ENCODE peak calls at places on chromosomes 4 and X, in seven cellular contexts. One of them, this sample, is unnamed.

GRCh38 chr4:36716874-36717273 is 435.5 kb downstream of the DTHD1 start:
- DNase-seq in activated naive CD8-positive, alpha-beta T cell treated with anti-CD3 and anti-CD28 coated beads, Interleukin-2, amount 50 U/mL, for 24 hours: no peak
- DNase-seq in activated B cell treated with CpG ODN at 0.5 μM for 24 hours: no peak
- DNase-seq in stimulated activated effector memory CD8-positive, alpha-beta T cell treated with anti-CD3 and anti-CD28 coated beads, Interleukin-12 subunit alpha, Interleukin-12 subunit beta, amount 100 ng/mL, for 72 hours: no peak
- DNase-seq in GM19239: no peak
- DNase-seq in AG04450: no peak
- DNase-seq in AG08395: no peak
- DNase-seq in this sample: no peak

GRCh38 chr4:67198757-67199156 is 346.5 kb downstream of the CENPC start:
- DNase-seq in activated naive CD8-positive, alpha-beta T cell treated with anti-CD3 and anti-CD28 coated beads, Interleukin-2, amount 50 U/mL, for 24 hours: no peak
- DNase-seq in activated B cell treated with CpG ODN at 0.5 μM for 24 hours: no peak
- DNase-seq in stimulated activated effector memory CD8-positive, alpha-beta T cell treated with anti-CD3 and anti-CD28 coated beads, Interleukin-12 subunit alpha, Interleukin-12 subunit beta, amount 100 ng/mL, for 72 hours: no peak
- DNase-seq in GM19239: no peak
- DNase-seq in AG04450: no peak
- DNase-seq in AG08395: no peak
- DNase-seq in this sample: no peak

GRCh38 chrX:71636438-71637252 is 18.3 kb upstream of the CXCR3 start:
- DNase-seq in activated naive CD8-positive, alpha-beta T cell treated with anti-CD3 and anti-CD28 coated beads, Interleukin-2, amount 50 U/mL, for 24 hours: no peak
- DNase-seq in activated B cell treated with CpG ODN at 0.5 μM for 24 hours: no peak
- DNase-seq in stimulated activated effector memory CD8-positive, alpha-beta T cell treated with anti-CD3 and anti-CD28 coated beads, Interleukin-12 subunit alpha, Interleukin-12 subunit beta, amount 100 ng/mL, for 72 hours: no peak
- DNase-seq in GM19239: no peak
- DNase-seq in AG04450: no peak
- DNase-seq in AG08395: no peak
- DNase-seq in this sample: peak

GRCh38 chr4:121061215-121061614 is 11.1 kb downstream of the NDNF start:
- DNase-seq in activated naive CD8-positive, alpha-beta T cell treated with anti-CD3 and anti-CD28 coated beads, Interleukin-2, amount 50 U/mL, for 24 hours: no peak
- DNase-seq in activated B cell treated with CpG ODN at 0.5 μM for 24 hours: no peak
- DNase-seq in stimulated activated effector memory CD8-positive, alpha-beta T cell treated with anti-CD3 and anti-CD28 coated beads, Interleukin-12 subunit alpha, Interleukin-12 subunit beta, amount 100 ng/mL, for 72 hours: no peak
- DNase-seq in GM19239: no peak
- DNase-seq in AG04450: no peak
- DNase-seq in AG08395: no peak
- DNase-seq in this sample: no peak

GRCh38 chr4:88786011-88786410 is 88.4 kb upstream of the NAP1L5 start:
- DNase-seq in activated naive CD8-positive, alpha-beta T cell treated with anti-CD3 and anti-CD28 coated beads, Interleukin-2, amount 50 U/mL, for 24 hours: no peak
- DNase-seq in activated B cell treated with CpG ODN at 0.5 μM for 24 hours: no peak
- DNase-seq in stimulated activated effector memory CD8-positive, alpha-beta T cell treated with anti-CD3 and anti-CD28 coated beads, Interleukin-12 subunit alpha, Interleukin-12 subunit beta, amount 100 ng/mL, for 72 hours: no peak
- DNase-seq in GM19239: no peak
- DNase-seq in AG04450: no peak
- DNase-seq in AG08395: no peak
- DNase-seq in this sample: no peak

GRCh38 chr4:5895287-5895686 is 2.4 kb upstream of the CRMP1 start:
- DNase-seq in activated naive CD8-positive, alpha-beta T cell treated with anti-CD3 and anti-CD28 coated beads, Interleukin-2, amount 50 U/mL, for 24 hours: no peak
- DNase-seq in activated B cell treated with CpG ODN at 0.5 μM for 24 hours: no peak
- DNase-seq in stimulated activated effector memory CD8-positive, alpha-beta T cell treated with anti-CD3 and anti-CD28 coated beads, Interleukin-12 subunit alpha, Interleukin-12 subunit beta, amount 100 ng/mL, for 72 hours: no peak
- DNase-seq in GM19239: no peak
- DNase-seq in AG04450: no peak
- DNase-seq in AG08395: no peak
- DNase-seq in this sample: no peak

GRCh38 chr4:153023692-153024394 is 87.7 kb downstream of the FHDC1 start:
- DNase-seq in activated naive CD8-positive, alpha-beta T cell treated with anti-CD3 and anti-CD28 coated beads, Interleukin-2, amount 50 U/mL, for 24 hours: no peak
- DNase-seq in activated B cell treated with CpG ODN at 0.5 μM for 24 hours: no peak
- DNase-seq in stimulated activated effector memory CD8-positive, alpha-beta T cell treated with anti-CD3 and anti-CD28 coated beads, Interleukin-12 subunit alpha, Interleukin-12 subunit beta, amount 100 ng/mL, for 72 hours: no peak
- DNase-seq in GM19239: no peak
- DNase-seq in AG04450: no peak
- DNase-seq in AG08395: no peak
- DNase-seq in this sample: no peak

GRCh38 chr4:20317424-20317985 is 65.8 kb downstream of the SLIT2 start:
- DNase-seq in activated naive CD8-positive, alpha-beta T cell treated with anti-CD3 and anti-CD28 coated beads, Interleukin-2, amount 50 U/mL, for 24 hours: no peak
- DNase-seq in activated B cell treated with CpG ODN at 0.5 μM for 24 hours: no peak
- DNase-seq in stimulated activated effector memory CD8-positive, alpha-beta T cell treated with anti-CD3 and anti-CD28 coated beads, Interleukin-12 subunit alpha, Interleukin-12 subunit beta, amount 100 ng/mL, for 72 hours: no peak
- DNase-seq in GM19239: no peak
- DNase-seq in AG04450: no peak
- DNase-seq in AG08395: no peak
- DNase-seq in this sample: no peak

GRCh38 chr4:168900080-168900479 is 110.0 kb downstream of the CBR4 start:
- DNase-seq in activated naive CD8-positive, alpha-beta T cell treated with anti-CD3 and anti-CD28 coated beads, Interleukin-2, amount 50 U/mL, for 24 hours: no peak
- DNase-seq in activated B cell treated with CpG ODN at 0.5 μM for 24 hours: no peak
- DNase-seq in stimulated activated effector memory CD8-positive, alpha-beta T cell treated with anti-CD3 and anti-CD28 coated beads, Interleukin-12 subunit alpha, Interleukin-12 subunit beta, amount 100 ng/mL, for 72 hours: no peak
- DNase-seq in GM19239: no peak
- DNase-seq in AG04450: no peak
- DNase-seq in AG08395: no peak
- DNase-seq in this sample: no peak

GRCh38 chr4:176885224-176885623 is 92.5 kb upstream of the VEGFC start:
- DNase-seq in activated naive CD8-positive, alpha-beta T cell treated with anti-CD3 and anti-CD28 coated beads, Interleukin-2, amount 50 U/mL, for 24 hours: no peak
- DNase-seq in activated B cell treated with CpG ODN at 0.5 μM for 24 hours: no peak
- DNase-seq in stimulated activated effector memory CD8-positive, alpha-beta T cell treated with anti-CD3 and anti-CD28 coated beads, Interleukin-12 subunit alpha, Interleukin-12 subunit beta, amount 100 ng/mL, for 72 hours: no peak
- DNase-seq in GM19239: no peak
- DNase-seq in AG04450: no peak
- DNase-seq in AG08395: no peak
- DNase-seq in this sample: no peak

GRCh38 chrX:14899607-14900006 is 26.4 kb downstream of the MOSPD2 start:
- DNase-seq in activated naive CD8-positive, alpha-beta T cell treated with anti-CD3 and anti-CD28 coated beads, Interleukin-2, amount 50 U/mL, for 24 hours: no peak
- DNase-seq in activated B cell treated with CpG ODN at 0.5 μM for 24 hours: no peak
- DNase-seq in stimulated activated effector memory CD8-positive, alpha-beta T cell treated with anti-CD3 and anti-CD28 coated beads, Interleukin-12 subunit alpha, Interleukin-12 subunit beta, amount 100 ng/mL, for 72 hours: no peak
- DNase-seq in GM19239: no peak
- DNase-seq in AG04450: no peak
- DNase-seq in AG08395: peak
- DNase-seq in this sample: no peak

GRCh38 chr4:25847329-25847728 is 15.5 kb downstream of the SEL1L3 start:
- DNase-seq in activated naive CD8-positive, alpha-beta T cell treated with anti-CD3 and anti-CD28 coated beads, Interleukin-2, amount 50 U/mL, for 24 hours: no peak
- DNase-seq in activated B cell treated with CpG ODN at 0.5 μM for 24 hours: no peak
- DNase-seq in stimulated activated effector memory CD8-positive, alpha-beta T cell treated with anti-CD3 and anti-CD28 coated beads, Interleukin-12 subunit alpha, Interleukin-12 subunit beta, amount 100 ng/mL, for 72 hours: no peak
- DNase-seq in GM19239: no peak
- DNase-seq in AG04450: no peak
- DNase-seq in AG08395: peak
- DNase-seq in this sample: no peak

GRCh38 chrX:74579597-74580209 is 34.7 kb downstream of the RLIM start:
- DNase-seq in activated naive CD8-positive, alpha-beta T cell treated with anti-CD3 and anti-CD28 coated beads, Interleukin-2, amount 50 U/mL, for 24 hours: no peak
- DNase-seq in activated B cell treated with CpG ODN at 0.5 μM for 24 hours: no peak
- DNase-seq in stimulated activated effector memory CD8-positive, alpha-beta T cell treated with anti-CD3 and anti-CD28 coated beads, Interleukin-12 subunit alpha, Interleukin-12 subunit beta, amount 100 ng/mL, for 72 hours: no peak
- DNase-seq in GM19239: no peak
- DNase-seq in AG04450: peak
- DNase-seq in AG08395: peak
- DNase-seq in this sample: no peak

GRCh38 chr4:80615099-80615498 is 279.6 kb downstream of the CFAP299 start:
- DNase-seq in activated naive CD8-positive, alpha-beta T cell treated with anti-CD3 and anti-CD28 coated beads, Interleukin-2, amount 50 U/mL, for 24 hours: no peak
- DNase-seq in activated B cell treated with CpG ODN at 0.5 μM for 24 hours: no peak
- DNase-seq in stimulated activated effector memory CD8-positive, alpha-beta T cell treated with anti-CD3 and anti-CD28 coated beads, Interleukin-12 subunit alpha, Interleukin-12 subunit beta, amount 100 ng/mL, for 72 hours: no peak
- DNase-seq in GM19239: no peak
- DNase-seq in AG04450: no peak
- DNase-seq in AG08395: no peak
- DNase-seq in this sample: no peak

GRCh38 chr4:79882806-79883205 is 190.2 kb downstream of the ANTXR2 start:
- DNase-seq in activated naive CD8-positive, alpha-beta T cell treated with anti-CD3 and anti-CD28 coated beads, Interleukin-2, amount 50 U/mL, for 24 hours: no peak
- DNase-seq in activated B cell treated with CpG ODN at 0.5 μM for 24 hours: no peak
- DNase-seq in stimulated activated effector memory CD8-positive, alpha-beta T cell treated with anti-CD3 and anti-CD28 coated beads, Interleukin-12 subunit alpha, Interleukin-12 subunit beta, amount 100 ng/mL, for 72 hours: no peak
- DNase-seq in GM19239: no peak
- DNase-seq in AG04450: no peak
- DNase-seq in AG08395: no peak
- DNase-seq in this sample: no peak

GRCh38 chr4:54229631-54230478 is 762 bp downstream of the PDGFRA start:
- DNase-seq in activated naive CD8-positive, alpha-beta T cell treated with anti-CD3 and anti-CD28 coated beads, Interleukin-2, amount 50 U/mL, for 24 hours: peak
- DNase-seq in activated B cell treated with CpG ODN at 0.5 μM for 24 hours: no peak
- DNase-seq in stimulated activated effector memory CD8-positive, alpha-beta T cell treated with anti-CD3 and anti-CD28 coated beads, Interleukin-12 subunit alpha, Interleukin-12 subunit beta, amount 100 ng/mL, for 72 hours: no peak
- DNase-seq in GM19239: no peak
- DNase-seq in AG04450: no peak
- DNase-seq in AG08395: no peak
- DNase-seq in this sample: no peak

GRCh38 chrX:48663241-48663640 is 20.4 kb upstream of the WAS start:
- DNase-seq in activated naive CD8-positive, alpha-beta T cell treated with anti-CD3 and anti-CD28 coated beads, Interleukin-2, amount 50 U/mL, for 24 hours: no peak
- DNase-seq in activated B cell treated with CpG ODN at 0.5 μM for 24 hours: no peak
- DNase-seq in stimulated activated effector memory CD8-positive, alpha-beta T cell treated with anti-CD3 and anti-CD28 coated beads, Interleukin-12 subunit alpha, Interleukin-12 subunit beta, amount 100 ng/mL, for 72 hours: no peak
- DNase-seq in GM19239: no peak
- DNase-seq in AG04450: no peak
- DNase-seq in AG08395: no peak
- DNase-seq in this sample: peak

GRCh38 chr4:18250564-18250963 is 229.0 kb upstream of the LCORL start:
- DNase-seq in activated naive CD8-positive, alpha-beta T cell treated with anti-CD3 and anti-CD28 coated beads, Interleukin-2, amount 50 U/mL, for 24 hours: no peak
- DNase-seq in activated B cell treated with CpG ODN at 0.5 μM for 24 hours: no peak
- DNase-seq in stimulated activated effector memory CD8-positive, alpha-beta T cell treated with anti-CD3 and anti-CD28 coated beads, Interleukin-12 subunit alpha, Interleukin-12 subunit beta, amount 100 ng/mL, for 72 hours: no peak
- DNase-seq in GM19239: no peak
- DNase-seq in AG04450: no peak
- DNase-seq in AG08395: no peak
- DNase-seq in this sample: no peak

GRCh38 chr4:137693641-137694040 is 161.3 kb upstream of the PCDH18 start:
- DNase-seq in activated naive CD8-positive, alpha-beta T cell treated with anti-CD3 and anti-CD28 coated beads, Interleukin-2, amount 50 U/mL, for 24 hours: no peak
- DNase-seq in activated B cell treated with CpG ODN at 0.5 μM for 24 hours: no peak
- DNase-seq in stimulated activated effector memory CD8-positive, alpha-beta T cell treated with anti-CD3 and anti-CD28 coated beads, Interleukin-12 subunit alpha, Interleukin-12 subunit beta, amount 100 ng/mL, for 72 hours: no peak
- DNase-seq in GM19239: no peak
- DNase-seq in AG04450: no peak
- DNase-seq in AG08395: no peak
- DNase-seq in this sample: no peak

GRCh38 chrX:8663325-8663724 is 68.6 kb downstream of the ANOS1 start:
- DNase-seq in activated naive CD8-positive, alpha-beta T cell treated with anti-CD3 and anti-CD28 coated beads, Interleukin-2, amount 50 U/mL, for 24 hours: no peak
- DNase-seq in activated B cell treated with CpG ODN at 0.5 μM for 24 hours: no peak
- DNase-seq in stimulated activated effector memory CD8-positive, alpha-beta T cell treated with anti-CD3 and anti-CD28 coated beads, Interleukin-12 subunit alpha, Interleukin-12 subunit beta, amount 100 ng/mL, for 72 hours: no peak
- DNase-seq in GM19239: no peak
- DNase-seq in AG04450: no peak
- DNase-seq in AG08395: no peak
- DNase-seq in this sample: no peak

GRCh38 chr4:16082038-16082423 is 1.8 kb downstream of the PROM1 start:
- DNase-seq in activated naive CD8-positive, alpha-beta T cell treated with anti-CD3 and anti-CD28 coated beads, Interleukin-2, amount 50 U/mL, for 24 hours: no peak
- DNase-seq in activated B cell treated with CpG ODN at 0.5 μM for 24 hours: no peak
- DNase-seq in stimulated activated effector memory CD8-positive, alpha-beta T cell treated with anti-CD3 and anti-CD28 coated beads, Interleukin-12 subunit alpha, Interleukin-12 subunit beta, amount 100 ng/mL, for 72 hours: no peak
- DNase-seq in GM19239: no peak
- DNase-seq in AG04450: no peak
- DNase-seq in AG08395: no peak
- DNase-seq in this sample: no peak

GRCh38 chr4:89757154-89757723 is 79.7 kb downstream of the SNCA start:
- DNase-seq in activated naive CD8-positive, alpha-beta T cell treated with anti-CD3 and anti-CD28 coated beads, Interleukin-2, amount 50 U/mL, for 24 hours: no peak
- DNase-seq in activated B cell treated with CpG ODN at 0.5 μM for 24 hours: no peak
- DNase-seq in stimulated activated effector memory CD8-positive, alpha-beta T cell treated with anti-CD3 and anti-CD28 coated beads, Interleukin-12 subunit alpha, Interleukin-12 subunit beta, amount 100 ng/mL, for 72 hours: no peak
- DNase-seq in GM19239: no peak
- DNase-seq in AG04450: no peak
- DNase-seq in AG08395: no peak
- DNase-seq in this sample: no peak

GRCh38 chrX:140507982-140508305 is 3.1 kb upstream of the SOX3 start:
- DNase-seq in activated naive CD8-positive, alpha-beta T cell treated with anti-CD3 and anti-CD28 coated beads, Interleukin-2, amount 50 U/mL, for 24 hours: no peak
- DNase-seq in activated B cell treated with CpG ODN at 0.5 μM for 24 hours: no peak
- DNase-seq in stimulated activated effector memory CD8-positive, alpha-beta T cell treated with anti-CD3 and anti-CD28 coated beads, Interleukin-12 subunit alpha, Interleukin-12 subunit beta, amount 100 ng/mL, for 72 hours: no peak
- DNase-seq in GM19239: no peak
- DNase-seq in AG04450: no peak
- DNase-seq in AG08395: no peak
- DNase-seq in this sample: no peak

GRCh38 chr4:64497526-64497925 is 88.3 kb upstream of the TECRL start:
- DNase-seq in activated naive CD8-positive, alpha-beta T cell treated with anti-CD3 and anti-CD28 coated beads, Interleukin-2, amount 50 U/mL, for 24 hours: no peak
- DNase-seq in activated B cell treated with CpG ODN at 0.5 μM for 24 hours: no peak
- DNase-seq in stimulated activated effector memory CD8-positive, alpha-beta T cell treated with anti-CD3 and anti-CD28 coated beads, Interleukin-12 subunit alpha, Interleukin-12 subunit beta, amount 100 ng/mL, for 72 hours: no peak
- DNase-seq in GM19239: no peak
- DNase-seq in AG04450: no peak
- DNase-seq in AG08395: no peak
- DNase-seq in this sample: no peak

This sample was measured in activated CD8-positive, alpha-beta T cell treated with anti-CD3 and anti-CD28 coated beads for 36 hours.